ENCODE peak calls at places on chromosomes 12 and 14, in seven cellular contexts. J is dorsolateral prefrontal cortex; Q is CD4-positive, CD25-positive, alpha-beta regulatory T cell; K is coronary artery; F is substantia nigra; T is heart right ventricle; I is uterus. E is an unnamed sample.

GRCh38 chr12:76031414-76032042 is at the start of gene PHLDA1:
- DNase-seq in J (peak; percentile 84), Q (peak; percentile 86), K (peak; percentile 96), F (peak; percentile 89), T (peak; percentile 96), I (peak; percentile 94), E (peak; percentile 83)

GRCh38 chr12:111715242-111715641 is 29.4 kb downstream of the ACAD10 start:
- DNase-seq in J (no peak), Q (no peak), K (no peak), F (no peak), T (peak; percentile 47), I (no peak), E (no peak)

GRCh38 chr14:58193542-58193941 is 6.4 kb upstream of the ACTR10 start:
- DNase-seq in J (no peak), Q (no peak), K (no peak), F (no peak), T (no peak), I (no peak), E (no peak)

GRCh38 chr14:59629384-59630158 is 53.0 kb upstream of the CCDC175 start:
- DNase-seq in J (no peak), Q (no peak), K (no peak), F (no peak), T (no peak), I (no peak), E (no peak)

GRCh38 chr14:31752867-31753661 is 191.9 kb downstream of the NUBPL start:
- DNase-seq in J (no peak), Q (no peak), K (no peak), F (no peak), T (no peak), I (no peak), E (no peak)

GRCh38 chr14:68232643-68233055 is 413.1 kb downstream of the RAD51B start:
- DNase-seq in J (no peak), Q (no peak), K (no peak), F (no peak), T (no peak), I (peak; percentile 90), E (peak; percentile 94)

GRCh38 chr12:54368016-54368708 is 3.9 kb upstream of the GPR84 start:
- DNase-seq in J (no peak), Q (no peak), K (no peak), F (no peak), T (no peak), I (no peak), E (no peak)

GRCh38 chr12:43028826-43029225 is 439.3 kb upstream of the PRICKLE1 start:
- DNase-seq in J (no peak), Q (no peak), K (no peak), F (no peak), T (no peak), I (no peak), E (no peak)

GRCh38 chr12:12714276-12715001 is 2.7 kb upstream of the CDKN1B start:
- DNase-seq in J (no peak), Q (peak; percentile 42), K (no peak), F (peak; percentile 14), T (no peak), I (peak; percentile 65), E (no peak)

GRCh38 chr14:87430810-87431209 is 562.2 kb downstream of the GALC start:
- DNase-seq in J (no peak), Q (no peak), K (no peak), F (no peak), T (no peak), I (no peak), E (peak; percentile 79)

GRCh38 chr12:70590549-70591226 is 46.5 kb downstream of the PTPRB start:
- DNase-seq in J (no peak), Q (no peak), K (no peak), F (no peak), T (no peak), I (no peak), E (no peak)

GRCh38 chr14:28143340-28143739 is 623.2 kb upstream of the FOXG1 start:
- DNase-seq in J (no peak), Q (no peak), K (no peak), F (no peak), T (no peak), I (no peak), E (no peak)

GRCh38 chr12:72829838-72830237 is 557.7 kb downstream of the TRHDE start:
- DNase-seq in J (no peak), Q (no peak), K (no peak), F (no peak), T (no peak), I (no peak), E (no peak)

DNA sequence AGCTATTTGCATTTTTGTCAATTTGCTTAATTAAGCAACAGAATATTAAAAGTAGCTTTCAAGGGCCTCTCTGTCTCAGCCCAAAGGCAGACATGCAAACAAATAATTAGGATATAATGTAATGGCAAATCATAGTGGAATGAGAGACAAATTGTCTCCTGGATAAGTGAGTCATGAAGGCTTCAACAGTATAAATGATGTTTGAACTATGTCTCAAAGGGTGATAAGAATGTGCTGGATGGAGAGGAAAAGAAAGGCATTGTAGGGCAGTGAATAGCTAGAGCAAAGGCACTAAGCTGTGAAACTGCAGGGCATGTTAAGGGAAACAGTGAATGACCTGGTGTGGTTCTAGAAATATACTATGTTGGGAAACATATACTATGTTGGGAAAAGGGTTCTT is 53.5 kb upstream of the PPP1R12A start:
- DNase-seq in J (no peak), Q (no peak), K (no peak), F (no peak), T (no peak), I (no peak), E (no peak)
- H3K27ac ChIP-seq in J (no peak overlapping the region), Q (no peak overlapping the region), K (no peak overlapping the region), F (no peak overlapping the region), T (no peak overlapping the region), I (no peak overlapping the region), E (no peak overlapping the region)

DNA sequence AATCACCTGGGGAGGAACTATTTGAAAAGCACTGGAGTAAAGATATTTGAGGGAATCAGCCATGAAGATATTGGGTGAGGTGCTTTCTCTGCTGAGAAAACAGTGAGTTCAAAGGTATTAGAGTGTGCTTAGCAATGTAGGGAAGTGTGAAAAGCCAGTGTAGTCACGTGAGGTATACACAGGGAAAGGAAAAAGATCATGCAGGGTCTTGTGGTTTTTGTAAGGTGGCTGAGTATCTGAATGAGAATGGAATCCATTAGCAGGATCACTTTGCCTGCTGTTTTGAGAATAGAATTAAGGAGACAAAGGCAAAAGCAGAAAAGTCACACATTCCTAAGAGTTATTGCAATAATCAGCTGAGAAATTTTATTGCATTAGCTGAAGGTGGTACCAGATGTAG is 193.0 kb downstream of the PIK3C2G start:
- DNase-seq in J (no peak), Q (no peak), K (no peak), F (no peak), T (no peak), I (no peak), E (no peak)
- H3K27ac ChIP-seq in J (no peak overlapping the region), Q (no peak overlapping the region), K (no peak overlapping the region), F (no peak overlapping the region), T (no peak overlapping the region), I (no peak overlapping the region), E (no peak overlapping the region)

GRCh38 chr12:121233628-121234020 is 23.7 kb downstream of the P2RX4 start:
- DNase-seq in J (no peak), Q (no peak), K (no peak), F (no peak), T (no peak), I (no peak), E (no peak)
- H3K27ac ChIP-seq in J (peak overlapping the region; percentile 8), Q (no peak overlapping the region), K (no peak overlapping the region), F (no peak overlapping the region), T (no peak overlapping the region), I (no peak overlapping the region), E (no peak overlapping the region)

GRCh38 chr12:122139941-122140340 is 34.1 kb downstream of the IL31 start:
- DNase-seq in J (no peak), Q (no peak), K (no peak), F (no peak), T (no peak), I (no peak), E (no peak)
- H3K27ac ChIP-seq in J (no peak overlapping the region), Q (no peak overlapping the region), K (no peak overlapping the region), F (no peak overlapping the region), T (no peak overlapping the region), I (no peak overlapping the region), E (no peak overlapping the region)

E was measured in epithelial cell of prostate.